ENCODE peak calls at places on chromosomes 16 and 17, in eight cellular contexts. A is stimulated activated CD4-positive, alpha-beta T cell treated with anti-CD3 and anti-CD28 coated beads, Interleukin-2, amount 100 ng/mL, for 24 hours; Y is fibroblast of lung; B is left colon; E is EL; W is activated gamma-delta T cell treated with Interleukin-2 at 50 U/mL for 16 hours; J is AG20443; K is GDM1. C is an unnamed sample.

GRCh38 chr17:34237458-34237857 is 17.6 kb upstream of the CCL2 start:
- DNase-seq in A (no peak), Y (no peak), B (no peak), E (no peak), W (no peak), J (no peak), K (no peak), C (no peak)

GRCh38 chr17:6521636-6522035 is 34.7 kb downstream of the PITPNM3 start:
- DNase-seq in A (no peak), Y (no peak), B (no peak), E (no peak), W (no peak), J (no peak), K (no peak), C (no peak)

GRCh38 chr16:31471875-31472558 is at the start of gene TGFB1I1:
- DNase-seq in A (no peak), Y (peak; percentile 87), B (peak; percentile 62), E (peak; percentile 85), W (no peak), J (peak; percentile 90), K (peak; percentile 18), C (no peak)

GRCh38 chr17:60314423-60314822 is 77.5 kb downstream of the USP32 start:
- DNase-seq in A (no peak), Y (no peak), B (no peak), E (no peak), W (no peak), J (no peak), K (no peak), C (no peak)

GRCh38 chr17:74158761-74159160 is 44.7 kb upstream of the RPL38 start:
- DNase-seq in A (no peak), Y (no peak), B (no peak), E (no peak), W (no peak), J (no peak), K (no peak), C (no peak)

GRCh38 chr17:79933863-79934652 is 94.8 kb upstream of the CBX4 start:
- DNase-seq in A (no peak), Y (peak; percentile 10), B (peak; percentile 60), E (peak; percentile 27), W (no peak), J (no peak), K (peak; percentile 77), C (no peak)

GRCh38 chr17:42866631-42867575 is 15.9 kb downstream of the AOC3 start:
- DNase-seq in A (no peak), Y (no peak), B (no peak), E (no peak), W (no peak), J (no peak), K (no peak), C (no peak)

GRCh38 chr17:50443492-50444051 is 17.6 kb downstream of the ACSF2 start:
- DNase-seq in A (no peak), Y (no peak), B (peak; percentile 58), E (no peak), W (no peak), J (peak; percentile 28), K (no peak), C (no peak)

GRCh38 chr16:9169094-9169493 is 77.7 kb downstream of the HAPSTR1 start:
- DNase-seq in A (no peak), Y (no peak), B (no peak), E (no peak), W (no peak), J (no peak), K (no peak), C (no peak)